ENCODE peak calls at places on chromosomes 6 and 20, in seven cellular contexts. B, O, U, S, E, G and A are unnamed samples.

GRCh38 chr6:4125933-4126864 is 9.2 kb downstream of the ECI2 start:
- DNase-seq in S (peak; percentile 62), U (peak; percentile 29), B (no peak), O (peak; percentile 90), E (no peak), G (no peak), A (no peak)

GRCh38 chr20:15267935-15268334 is 930.5 kb upstream of the FLRT3 start:
- DNase-seq in B (no peak), E (no peak), U (no peak), S (no peak), O (no peak), G (no peak), A (no peak)

GRCh38 chr6:113018351-113019151 is 671.4 kb downstream of the RFPL4B start:
- DNase-seq in G (peak; percentile 58), S (no peak), U (peak; percentile 63), B (no peak), O (peak; percentile 74), E (no peak), A (no peak)

GRCh38 chr20:58634818-58635665 is 16.0 kb upstream of the STX16 start:
- DNase-seq in G (no peak), B (no peak), S (no peak), O (peak; percentile 61), U (no peak), E (no peak), A (peak; percentile 32)

GRCh38 chr6:42260972-42261371 is 43.3 kb upstream of the MRPS10 start:
- DNase-seq in B (peak; percentile 24), U (no peak), O (no peak), E (no peak), S (peak; percentile 65), G (no peak), A (peak; percentile 52)

GRCh38 chr6:63352587-63353281 is 33.0 kb upstream of the LGSN start:
- DNase-seq in U (peak; percentile 37), E (peak; percentile 69), S (peak; percentile 55), O (peak; percentile 49), G (peak; percentile 50), B (peak; percentile 57), A (no peak)

GRCh38 chr20:43442310-43442880 is 15.3 kb upstream of the SRSF6 start:
- DNase-seq in G (no peak), E (no peak), O (peak; percentile 27), U (no peak), S (peak; percentile 84), B (no peak), A (no peak)

GRCh38 chr6:132218063-132218696 is 183.1 kb downstream of the MOXD1 start:
- DNase-seq in O (peak; percentile 68), G (no peak), B (no peak), E (peak; percentile 48), S (no peak), U (no peak), A (no peak)

GRCh38 chr6:88426005-88426404 is 259.9 kb upstream of the CNR1 start:
- DNase-seq in O (no peak), E (no peak), G (no peak), B (no peak), U (no peak), S (no peak), A (no peak)

GRCh38 chr6:37435373-37435772 is 2.4 kb downstream of the CMTR1 start:
- DNase-seq in E (no peak), G (no peak), U (no peak), O (no peak), B (no peak), S (no peak), A (no peak)

GRCh38 chr20:53900380-53900999 is 169.9 kb downstream of the BCAS1 start:
- DNase-seq in G (no peak), O (peak; percentile 95), U (no peak), B (no peak), E (no peak), S (no peak), A (no peak)

GRCh38 chr6:47454713-47455396 is 22.7 kb upstream of the CD2AP start:
- DNase-seq in S (no peak), O (no peak), U (no peak), B (no peak), E (no peak), G (no peak), A (no peak)

GRCh38 chr6:5540375-5540774 is 279.1 kb downstream of the FARS2 start:
- DNase-seq in U (no peak), S (no peak), O (no peak), G (no peak), E (no peak), B (no peak), A (no peak)

GRCh38 chr20:34704177-34705007 is at the start of gene TP53INP2:
- DNase-seq in U (peak; percentile 89), S (peak; percentile 95), O (peak; percentile 91), B (peak; percentile 94), E (peak; percentile 91), G (peak; percentile 95), A (peak; percentile 95)

GRCh38 chr20:34706022-34706875 is 2.1 kb downstream of the TP53INP2 start:
- DNase-seq in S (no peak), E (no peak), B (no peak), G (no peak), O (no peak), U (no peak), A (no peak)

GRCh38 chr20:34705008-34705382 is 851 bp downstream of the TP53INP2 start:
- DNase-seq in E (no peak), U (no peak), O (no peak), B (no peak), S (no peak), G (no peak), A (no peak)

GRCh38 chr20:34706912-34707784 is 3.0 kb downstream of the TP53INP2 start:
- DNase-seq in U (no peak), E (no peak), G (no peak), B (no peak), S (no peak), O (no peak), A (no peak)

DNA sequence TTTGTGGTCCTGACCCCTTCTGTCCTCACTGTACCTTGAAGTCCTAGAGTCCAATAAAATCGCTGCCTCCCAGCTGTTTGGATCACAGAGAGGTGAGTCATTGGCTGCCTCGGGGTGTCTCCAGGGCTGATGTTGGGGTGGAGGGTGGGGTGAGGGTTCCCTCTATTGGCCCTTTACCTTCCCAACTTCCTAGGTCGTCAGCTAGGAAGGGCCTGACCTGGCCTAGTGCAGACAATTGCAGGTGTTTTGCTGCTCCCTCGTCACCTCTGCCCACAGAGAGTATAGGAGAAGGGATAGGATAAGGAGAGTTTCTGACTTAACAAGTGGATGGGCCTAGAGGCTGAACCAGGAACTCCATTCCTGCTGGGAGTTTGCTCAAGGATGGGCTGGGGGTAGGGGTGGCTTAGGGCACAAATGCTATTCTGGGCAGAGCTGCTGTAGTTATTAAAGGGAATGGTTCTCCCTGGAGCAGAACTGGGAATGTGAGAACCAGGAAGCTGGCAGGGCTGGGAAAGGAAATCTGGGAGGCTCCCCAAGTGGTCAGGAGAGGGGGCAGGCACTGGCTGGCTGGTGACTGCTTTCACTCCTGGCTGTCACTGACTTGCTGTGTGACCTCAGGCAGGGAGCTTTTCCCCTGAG is 1.4 kb downstream of the TP53INP2 start:
- DNase-seq in G (no peak), O (peak; percentile 23), U (no peak), E (no peak), B (no peak), S (peak; percentile 23), A (no peak)
- H3K4me1 ChIP-seq in G (no peaks in the 10 kb centered on the region), O (peaks cover 13% of the 10 kb centered on the region), U (peaks cover 17% of the 10 kb centered on the region), E (peaks cover 8% of the 10 kb centered on the region), B (peaks cover 36% of the 10 kb centered on the region), S (no peaks in the 10 kb centered on the region), A (peaks cover 6% of the 10 kb centered on the region)

GRCh38 chr6:34240329-34241248 is 3.9 kb downstream of the HMGA1 start:
- DNase-seq in E (no peak), O (no peak), S (no peak), G (peak; percentile 26), B (no peak), U (no peak), A (no peak)

GRCh38 chr6:34241351-34242215 is 4.9 kb downstream of the HMGA1 start:
- DNase-seq in O (no peak), E (no peak), B (no peak), G (peak; percentile 25), U (no peak), S (no peak), A (no peak)

GRCh38 chr6:34238507-34239239 is 2.0 kb downstream of the HMGA1 start:
- DNase-seq in U (no peak), S (no peak), B (no peak), G (no peak), E (no peak), O (no peak), A (no peak)

GRCh38 chr6:34239240-34239825 is 2.7 kb downstream of the HMGA1 start:
- DNase-seq in B (no peak), S (peak; percentile 36), G (no peak), E (no peak), O (no peak), U (no peak), A (no peak)

DNA sequence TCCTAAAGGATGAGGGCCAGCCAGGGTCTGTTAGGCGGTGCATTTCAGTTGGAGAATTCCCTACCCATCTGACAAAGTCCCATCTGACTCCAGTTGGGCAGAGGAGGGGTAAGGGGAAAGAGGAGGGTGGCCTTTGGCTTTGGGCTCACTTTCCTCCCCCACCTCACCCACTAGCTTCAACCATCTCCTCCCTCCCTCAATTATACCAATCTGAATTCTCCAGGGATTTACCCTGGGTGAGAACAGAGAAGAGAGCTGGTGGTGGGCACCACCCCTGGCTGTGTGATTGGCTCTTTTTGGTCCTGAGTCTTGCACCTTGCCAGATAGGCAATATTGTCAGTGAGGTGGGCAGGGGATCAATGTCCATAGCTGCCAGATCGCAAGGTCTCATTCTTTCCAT is 3.2 kb downstream of the HMGA1 start:
- DNase-seq in G (no peak), S (no peak), O (no peak), E (no peak), B (no peak), U (no peak), A (no peak)
- H3K4me1 ChIP-seq in G (no peaks in the 10 kb centered on the region), S (peaks cover 8% of the 10 kb centered on the region), O (peaks cover 38% of the 10 kb centered on the region), E (peaks cover 10% of the 10 kb centered on the region), B (peaks cover 33% of the 10 kb centered on the region), U (peaks cover 23% of the 10 kb centered on the region), A (peaks cover 11% of the 10 kb centered on the region)

GRCh38 chr20:38726849-38727601 is 2.7 kb downstream of the SLC32A1 start:
- DNase-seq in U (no peak), O (no peak), B (peak; percentile 28), G (no peak), S (peak; percentile 94), E (no peak), A (peak; percentile 84)
- H3K4me1 ChIP-seq in U (peaks cover 9% of the 10 kb centered on the region), O (no peaks in the 10 kb centered on the region), B (peaks cover 30% of the 10 kb centered on the region), G (no peaks in the 10 kb centered on the region), S (peaks cover 2% of the 10 kb centered on the region), E (peaks cover 11% of the 10 kb centered on the region), A (no peaks in the 10 kb centered on the region)

GRCh38 chr6:56838965-56839364 is 115.9 kb upstream of the BEND6 start:
- DNase-seq in S (no peak), E (no peak), B (no peak), G (no peak), O (no peak), U (no peak), A (no peak)

GRCh38 chr6:56835612-56836011 is 119.3 kb upstream of the BEND6 start:
- DNase-seq in O (no peak), B (no peak), S (no peak), G (no peak), U (no peak), E (no peak), A (no peak)

GRCh38 chr6:56838016-56838555 is 116.8 kb upstream of the BEND6 start:
- DNase-seq in S (no peak), G (no peak), U (no peak), E (no peak), B (no peak), O (no peak), A (no peak)

GRCh38 chr6:56839533-56840183 is 115.2 kb upstream of the BEND6 start:
- DNase-seq in B (no peak), S (no peak), O (no peak), U (no peak), E (no peak), G (no peak), A (no peak)

GRCh38 chr6:56837322-56837894 is 117.5 kb upstream of the BEND6 start:
- DNase-seq in B (no peak), U (no peak), O (no peak), E (no peak), S (no peak), G (no peak), A (no peak)
- H3K4me1 ChIP-seq in B (no peaks in the 10 kb centered on the region), U (peaks cover 19% of the 10 kb centered on the region), O (peaks cover 3% of the 10 kb centered on the region), E (peaks cover 41% of the 10 kb centered on the region), S (no peaks in the 10 kb centered on the region), G (no peaks in the 10 kb centered on the region), A (no peaks in the 10 kb centered on the region)